ENCODE peak calls at places on chromosomes 6 and 20, in five cellular contexts. Z is left lung, J is GM23248, H is prostate gland, P is Panc1. L is an unnamed sample. For H3K4me1, the result is how much of the 10 kb centered on the place peaks cover.

GRCh38 chr6:112216699-112217551 is 37.4 kb downstream of the LAMA4 start:
- DNase-seq in J (peak), P (peak), H (no peak), Z (no peak), L (no peak)

GRCh38 chr20:38178581-38178980 is 13.5 kb upstream of the TGM2 start:
- DNase-seq in P (no peak), H (no peak), Z (no peak), J (no peak), L (no peak)

GRCh38 chr20:17611540-17612286 is 41.8 kb downstream of the DSTN start:
- DNase-seq in H (no peak), J (peak), Z (peak), P (no peak), L (no peak)

GRCh38 chr6:14499804-14500203 is 382.2 kb downstream of the CD83 start:
- DNase-seq in H (no peak), J (peak), Z (no peak), P (no peak), L (no peak)

GRCh38 chr20:10427060-10427692 is 6.8 kb downstream of the MKKS start:
- DNase-seq in P (no peak), Z (no peak), J (peak), H (peak), L (no peak)

GRCh38 chr6:93419304-93420162 is at the start of gene EPHA7:
- DNase-seq in Z (peak), J (peak), H (peak), P (peak), L (peak)

GRCh38 chr6:111971866-111972532 is 81.9 kb upstream of the CCN6 start:
- DNase-seq in P (no peak), Z (no peak), J (peak), H (no peak), L (no peak)

GRCh38 chr6:149387787-149388512 is 12.1 kb upstream of the SUMO4 start:
- DNase-seq in P (no peak), H (peak), J (no peak), Z (no peak), L (no peak)

GRCh38 chr6:44262467-44263356 is 2.6 kb downstream of the NFKBIE start:
- DNase-seq in J (no peak), Z (no peak), H (no peak), P (no peak), L (no peak)

GRCh38 chr20:49186535-49187329 is 1.4 kb downstream of the STAU1 start:
- DNase-seq in Z (no peak), P (peak), J (peak), H (peak), L (no peak)

GRCh38 chr6:52909131-52909530 is 367 bp downstream of the GSTA3 start:
- DNase-seq in J (peak), Z (no peak), P (no peak), H (no peak), L (no peak)

GRCh38 chr6:52904562-52905279 is 4.8 kb downstream of the GSTA3 start:
- DNase-seq in Z (no peak), H (no peak), P (no peak), J (no peak), L (peak)

GRCh38 chr6:52914516-52914915 is 5.0 kb upstream of the GSTA3 start:
- DNase-seq in Z (no peak), J (no peak), H (no peak), P (no peak), L (no peak)

GRCh38 chr6:52910091-52910490 is 593 bp upstream of the GSTA3 start:
- DNase-seq in J (no peak), P (no peak), H (no peak), Z (no peak), L (no peak)

DNA sequence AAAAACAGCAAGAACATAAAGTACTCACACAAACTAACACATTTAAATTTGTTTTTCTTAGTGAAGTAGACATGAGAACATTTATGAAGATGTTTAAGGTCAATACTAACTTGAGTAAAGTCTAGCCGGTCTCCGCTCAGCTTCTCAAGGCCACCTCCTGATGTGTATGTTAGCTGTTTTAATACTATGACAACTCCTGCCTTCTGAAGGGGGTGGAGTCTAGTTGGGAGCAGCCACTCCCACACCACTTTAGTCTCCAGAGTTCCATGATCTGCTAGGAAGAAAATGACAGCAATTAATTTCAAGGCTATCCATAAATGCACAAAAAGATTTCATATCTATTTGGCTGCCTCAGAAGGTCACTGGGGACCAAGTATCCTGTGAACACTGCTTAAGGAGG is at the start of gene GSTA3:
- DNase-seq in P (no peak), H (no peak), Z (no peak), J (peak), L (no peak)
- H3K4me3 ChIP-seq in P (no peak), H (no peak), Z (no peak), J (no peak), L (no peak)

GRCh38 chr20:62367136-62367482 is at the start of gene LAMA5:
- DNase-seq in H (no peak), J (peak), Z (peak), P (no peak), L (no peak)
- H3K27ac ChIP-seq in H (peak), J (no peak), Z (peak), P (peak), L (no peak)

DNA sequence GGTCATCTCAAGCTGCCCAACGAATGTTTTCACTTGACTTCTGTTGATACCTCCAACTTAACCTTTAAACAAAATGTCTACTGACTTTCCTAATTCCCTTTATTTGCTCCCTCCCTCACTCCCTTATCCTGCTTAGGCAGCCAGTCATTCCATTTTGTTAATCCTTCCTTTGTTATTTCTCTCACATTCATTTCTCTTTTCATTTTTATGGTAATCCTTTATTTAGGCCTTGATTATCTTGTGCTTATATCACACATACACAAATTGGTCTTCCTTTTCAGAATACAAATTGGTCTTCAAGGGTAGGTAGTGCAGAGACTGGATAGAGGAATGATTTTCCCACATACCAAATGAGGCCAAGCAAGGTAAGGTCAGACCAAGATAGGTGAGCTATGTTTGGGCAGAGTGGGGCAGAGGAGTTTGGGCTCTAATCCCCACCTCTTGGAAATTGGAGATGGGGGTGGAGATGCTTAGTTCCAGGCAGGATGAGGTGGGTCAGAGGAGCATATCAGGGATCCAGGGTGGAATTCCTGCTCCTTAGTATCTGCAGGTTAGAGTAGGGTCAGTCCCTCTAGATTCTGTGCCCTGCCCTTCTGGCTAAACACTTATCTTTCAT is 2.0 kb upstream of the SPACA1 start:
- DNase-seq in J (no peak), H (no peak), Z (no peak), P (no peak), L (no peak)
- H3K4me1 ChIP-seq in J (under half), H (under half), Z (under half), P (under half), L (under half)

GRCh38 chr6:106360410-106360988 is at the start of gene CRYBG1:
- DNase-seq in H (peak), J (peak), P (no peak), Z (peak), L (peak)
- H3K4me3 ChIP-seq in H (peak), J (peak), P (peak), Z (peak), L (peak)

GRCh38 chr6:134539865-134540323 is 222.0 kb upstream of the SGK1 start:
- DNase-seq in Z (no peak), H (peak), P (no peak), J (no peak), L (no peak)
- H3K27ac ChIP-seq in Z (no peak), H (no peak), P (no peak), J (no peak), L (no peak)

DNA sequence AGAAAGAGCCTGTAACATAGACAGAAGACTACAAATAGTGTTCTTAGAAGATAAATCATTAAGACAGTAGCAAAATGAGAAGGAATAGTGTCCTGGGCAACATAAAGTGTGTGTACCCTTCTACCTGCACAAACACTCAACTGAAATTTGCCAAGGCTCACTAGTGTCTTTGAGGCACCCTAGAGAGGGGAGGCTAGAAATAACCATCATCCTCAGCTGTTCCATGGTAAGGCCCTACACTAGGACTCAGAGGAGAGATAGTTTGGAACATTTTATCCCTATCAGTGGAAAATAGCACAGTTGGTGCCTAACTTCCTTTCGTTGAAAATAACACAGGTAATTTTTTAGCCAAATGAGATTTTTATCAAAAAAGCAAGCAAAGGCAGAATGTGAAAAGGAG is 230.7 kb downstream of the LAMA2 start:
- DNase-seq in H (no peak), Z (no peak), P (no peak), J (no peak), L (no peak)
- H3K4me1 ChIP-seq in H (under half), Z (under half), P (under half), J (under half), L (under half)

GRCh38 chr20:43916875-43917371 is 2.3 kb downstream of the TOX2 start:
- DNase-seq in H (no peak), Z (no peak), P (no peak), J (peak), L (no peak)
- H3K4me3 ChIP-seq in H (no peak), Z (peak), P (peak), J (peak), L (no peak)

GRCh38 chr20:63680427-63680826 is 16.0 kb upstream of the TNFRSF6B start:
- DNase-seq in H (no peak), J (no peak), Z (no peak), P (no peak), L (no peak)

GRCh38 chr20:63679799-63680305 is 16.6 kb upstream of the TNFRSF6B start:
- DNase-seq in P (no peak), J (no peak), H (no peak), Z (no peak), L (no peak)

GRCh38 chr20:63680857-63681608 is 15.4 kb upstream of the TNFRSF6B start:
- DNase-seq in P (no peak), Z (no peak), J (no peak), H (no peak), L (no peak)

GRCh38 chr20:63682384-63683139 is 13.9 kb upstream of the TNFRSF6B start:
- DNase-seq in J (peak), Z (no peak), H (no peak), P (peak), L (no peak)

GRCh38 chr20:63681609-63682142 is 14.8 kb upstream of the TNFRSF6B start:
- DNase-seq in H (no peak), J (no peak), Z (peak), P (no peak), L (no peak)
- H3K27ac ChIP-seq in H (peak), J (peak), Z (peak), P (peak), L (no peak)

GRCh38 chr6:63460971-63461370 is 111.3 kb upstream of the LOC128125822 start:
- DNase-seq in J (no peak), Z (no peak), P (no peak), H (no peak), L (no peak)

GRCh38 chr6:63466242-63466733 is 106.0 kb upstream of the LOC128125822 start:
- DNase-seq in J (no peak), Z (no peak), H (no peak), P (no peak), L (no peak)

GRCh38 chr6:63467247-63467954 is 104.9 kb upstream of the LOC128125822 start:
- DNase-seq in J (no peak), P (no peak), Z (no peak), H (no peak), L (no peak)

GRCh38 chr6:63465750-63466149 is 106.5 kb upstream of the LOC128125822 start:
- DNase-seq in Z (no peak), P (no peak), J (no peak), H (no peak), L (no peak)

DNA sequence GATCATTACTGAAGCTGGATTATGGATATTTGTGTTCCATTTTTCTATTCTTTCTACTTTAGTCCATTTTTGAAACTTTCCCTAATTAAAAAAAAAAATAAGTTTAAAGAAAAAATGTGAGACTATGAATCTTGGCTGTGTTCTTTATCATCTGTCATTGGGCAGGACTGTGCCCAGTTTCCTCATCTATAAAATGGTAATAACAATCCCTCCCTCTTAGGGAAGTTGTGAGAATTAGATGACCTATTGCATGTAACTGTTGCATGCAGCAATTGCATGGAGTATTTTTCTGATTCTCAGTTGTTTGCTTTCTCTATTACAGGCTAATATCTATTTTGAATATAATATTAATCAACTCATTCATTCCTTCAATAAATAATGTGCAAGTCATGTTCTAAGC is 108.2 kb upstream of the LOC128125822 start:
- DNase-seq in Z (no peak), H (no peak), J (no peak), P (no peak), L (no peak)
- H3K4me1 ChIP-seq in Z (under half), H (under half), J (under half), P (under half), L (under half)